ENCODE peak calls at places on chromosomes 13 and 19, in seven cellular contexts. X is HCT116, F is right atrium auricular region, O is right lobe of liver, N is thoracic aorta, I is testis, K is IMR-90. C is an unnamed sample.

GRCh38 chr19:10808937-10809655 is 26.9 kb downstream of the TMED1 start:
- DNase-seq in X (peak; percentile 44), F (no peak), O (no peak), N (no peak), I (no peak), K (peak; percentile 21), C (peak; percentile 54)

GRCh38 chr13:51015973-51016372 is 95.1 kb downstream of the C13orf42 start:
- DNase-seq in X (no peak), F (no peak), O (no peak), N (no peak), I (no peak), K (no peak), C (no peak)

GRCh38 chr19:47315125-47315821 is 5.6 kb downstream of the C5AR1 start:
- DNase-seq in X (peak; percentile 87), F (peak; percentile 79), O (peak; percentile 91), N (peak; percentile 45), I (peak; percentile 42), K (peak; percentile 97), C (peak; percentile 96)

GRCh38 chr13:101512650-101513049 is 60.2 kb downstream of the ITGBL1 start:
- DNase-seq in X (no peak), F (no peak), O (no peak), N (no peak), I (no peak), K (no peak), C (peak; percentile 37)

GRCh38 chr13:39217471-39217870 is 179.2 kb downstream of the NHLRC3 start:
- DNase-seq in X (no peak), F (no peak), O (no peak), N (no peak), I (peak; percentile 40), K (no peak), C (no peak)

GRCh38 chr19:46739290-46739771 is 6.5 kb upstream of the FKRP start:
- DNase-seq in X (no peak), F (peak; percentile 85), O (peak; percentile 86), N (no peak), I (peak; percentile 51), K (no peak), C (no peak)

GRCh38 chr13:21230516-21230915 is 54.1 kb downstream of the MRPL57 start:
- DNase-seq in X (no peak), F (no peak), O (no peak), N (no peak), I (no peak), K (no peak), C (peak; percentile 15)

GRCh38 chr19:12090807-12091206 is 26.3 kb downstream of the ZNF844 start:
- DNase-seq in X (no peak), F (peak; percentile 62), O (peak; percentile 49), N (peak; percentile 3), I (peak; percentile 77), K (peak; percentile 53), C (peak; percentile 11)

GRCh38 chr13:102195566-102196462 is 206.0 kb downstream of the FGF14 start:
- DNase-seq in X (no peak), F (no peak), O (no peak), N (no peak), I (no peak), K (peak; percentile 47), C (no peak)

GRCh38 chr19:2474232-2475017 is 1.5 kb upstream of the GADD45B start:
- DNase-seq in X (no peak), F (peak; percentile 92), O (peak; percentile 87), N (peak; percentile 80), I (peak; percentile 83), K (peak; percentile 87), C (peak; percentile 83)

GRCh38 chr13:32267836-32268439 is 47.2 kb downstream of the ZAR1L start:
- DNase-seq in X (peak; percentile 51), F (no peak), O (no peak), N (no peak), I (no peak), K (no peak), C (no peak)

GRCh38 chr19:12834976-12835757 is 788 bp upstream of the RTBDN start:
- DNase-seq in X (peak; percentile 69), F (no peak), O (no peak), N (no peak), I (peak; percentile 61), K (no peak), C (no peak)

GRCh38 chr19:50199254-50199545 is 4.2 kb upstream of the MYH14 start:
- DNase-seq in X (no peak), F (no peak), O (no peak), N (no peak), I (no peak), K (no peak), C (no peak)

GRCh38 chr13:113275387-113275786 is 21.7 kb upstream of the LAMP1 start:
- DNase-seq in X (peak; percentile 59), F (no peak), O (peak; percentile 68), N (no peak), I (peak; percentile 56), K (peak; percentile 75), C (peak; percentile 68)

GRCh38 chr19:17192751-17193150 is 22.4 kb upstream of the USE1 start:
- DNase-seq in X (no peak), F (no peak), O (no peak), N (no peak), I (no peak), K (no peak), C (no peak)

GRCh38 chr13:110108348-110109139 is 198.4 kb downstream of the COL4A1 start:
- DNase-seq in X (peak; percentile 53), F (peak; percentile 86), O (peak; percentile 84), N (peak; percentile 53), I (peak; percentile 88), K (peak; percentile 88), C (peak; percentile 87)

GRCh38 chr19:10114651-10115391 is 3.3 kb downstream of the P2RY11 start:
- DNase-seq in X (no peak), F (no peak), O (peak; percentile 53), N (no peak), I (no peak), K (no peak), C (no peak)

GRCh38 chr13:20826810-20827560 is 53.2 kb upstream of the EEF1AKMT1 start:
- DNase-seq in X (no peak), F (no peak), O (no peak), N (no peak), I (no peak), K (peak; percentile 42), C (no peak)

GRCh38 chr19:18499055-18499775 is 22.7 kb downstream of the ELL start:
- DNase-seq in X (no peak), F (no peak), O (no peak), N (no peak), I (no peak), K (no peak), C (no peak)

DNA sequence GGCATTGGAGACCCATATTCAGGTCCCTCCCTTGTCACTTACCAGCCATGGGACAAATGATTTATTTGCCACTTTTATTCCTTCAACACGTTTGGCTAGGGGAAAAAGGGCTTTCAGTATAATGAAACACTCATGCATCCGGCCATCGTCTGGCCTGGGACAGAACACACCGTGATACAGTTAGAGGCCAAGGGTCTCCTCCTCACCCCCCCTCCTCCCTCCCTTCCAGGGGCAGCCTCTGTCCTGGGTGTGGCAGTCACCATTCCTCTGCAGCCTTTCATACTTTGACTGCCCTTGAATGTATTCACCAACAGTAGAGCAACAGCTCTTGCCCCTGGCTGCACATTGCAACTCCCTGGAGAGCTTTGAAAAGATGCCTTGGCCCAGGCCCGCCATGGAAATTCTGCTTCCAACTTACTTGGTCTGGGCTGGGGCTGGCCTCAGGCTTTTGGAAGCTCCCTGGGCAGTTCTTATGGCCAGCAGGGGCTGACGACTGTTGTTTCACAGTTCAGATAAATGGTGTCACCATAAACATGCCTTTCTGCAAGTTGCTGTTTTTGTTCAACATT is 3.0 kb downstream of the PAK4 start:
- DNase-seq in X (no peak), F (no peak), O (no peak), N (no peak), I (no peak), K (no peak), C (no peak)
- TF ChIP-seq CTCF in X (no peak), F (no peak), O (no peak), N (no peak), I (no peak), K (no peak), C (peak; percentile 17)

DNA sequence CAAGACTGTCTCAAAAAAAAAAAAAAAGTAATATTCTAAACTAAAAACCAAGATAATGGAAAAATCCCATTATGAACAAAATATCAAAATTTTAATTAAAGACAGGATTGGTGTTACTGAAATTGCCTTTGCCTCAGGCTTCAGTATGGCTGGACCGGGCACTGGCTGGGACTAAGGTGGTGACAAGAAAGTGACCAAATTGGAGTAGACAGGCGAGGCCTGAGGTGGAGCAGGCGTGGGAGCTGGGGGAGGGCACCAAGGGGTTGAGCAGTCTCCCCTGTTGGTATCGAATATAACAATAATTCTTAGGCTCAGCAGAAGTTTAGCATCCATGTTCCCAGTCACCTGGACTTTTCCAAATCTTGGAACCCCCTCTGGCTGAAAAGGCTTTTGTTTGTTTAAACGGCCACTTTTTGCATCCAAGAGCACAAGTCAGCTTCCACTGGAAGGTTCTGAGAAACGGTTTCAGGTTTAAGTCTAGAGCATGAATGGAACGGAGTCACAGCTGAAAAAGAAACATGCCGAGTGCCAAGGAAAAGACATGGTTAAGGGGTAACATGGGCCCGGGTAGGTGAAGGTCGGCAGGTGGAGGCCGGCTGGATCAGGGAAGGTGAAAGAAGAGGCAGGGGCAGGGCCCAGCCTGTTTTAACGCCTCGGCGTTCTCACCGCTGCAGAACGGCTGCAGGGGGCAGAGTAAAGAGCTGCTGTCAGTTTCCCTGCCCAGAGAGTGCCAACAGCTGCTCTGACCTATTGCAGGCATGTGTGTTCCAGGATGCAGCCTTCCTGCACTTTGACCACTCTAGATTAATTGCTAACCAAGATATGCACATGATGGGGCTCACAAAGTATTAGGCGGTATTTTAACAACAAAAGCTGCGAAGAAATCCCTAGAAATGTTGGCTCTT is 104.4 kb downstream of the TM9SF2 start:
- DNase-seq in X (peak; percentile 16), F (no peak), O (peak; percentile 91), N (no peak), I (peak; percentile 61), K (no peak), C (no peak)
- H3K27ac ChIP-seq in X (peak overlapping the region; percentile 36), F (peak overlapping the region; percentile 81), O (peak overlapping the region; percentile 45), N (peak overlapping the region; percentile 65), I (peak overlapping the region; percentile 48), K (no peak overlapping the region), C (no peak overlapping the region)

GRCh38 chr19:35119091-35119490 is 3.5 kb downstream of the FXYD3 start:
- DNase-seq in X (no peak), F (no peak), O (no peak), N (no peak), I (no peak), K (no peak), C (no peak)
- H3K4me3 ChIP-seq in X (no peak overlapping the region), F (no peak overlapping the region), O (no peak overlapping the region), N (no peak overlapping the region), I (no peak overlapping the region), K (no peak overlapping the region), C (no peak overlapping the region)

DNA sequence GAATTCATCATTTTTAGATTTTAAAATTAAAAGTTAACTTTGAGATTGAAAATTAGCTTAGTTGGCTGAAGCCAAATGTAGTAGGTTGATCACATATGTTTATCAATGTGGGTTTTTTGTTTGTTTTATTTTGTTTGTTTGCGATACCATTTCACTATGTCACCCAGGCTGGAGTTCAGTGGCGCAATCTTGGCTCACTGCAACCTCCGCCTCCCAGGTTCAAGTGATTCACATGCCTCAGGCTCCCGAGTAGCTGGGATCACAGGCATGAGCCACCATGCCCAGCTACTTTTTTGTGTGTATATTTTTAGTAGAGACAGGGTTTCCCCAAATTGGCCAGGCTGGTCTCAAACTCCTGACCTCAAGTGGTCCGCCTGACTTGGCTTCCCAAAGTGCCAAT is 665.7 kb upstream of the SLC10A2 start:
- DNase-seq in X (no peak), F (no peak), O (peak; percentile 54), N (no peak), I (no peak), K (no peak), C (no peak)
- TF ChIP-seq CTCF in X (no peak), F (no peak), O (no peak), N (no peak), I (no peak), K (no peak), C (no peak)